ENCODE peak calls at places on chromosomes 2 and 18, in five cellular contexts. R is IMR-90; T is fibroblast of lung; J is NB4; K is CD8-positive, alpha-beta T cell. L is an unnamed sample.

GRCh38 chr2:217484046-217484445 is 518.7 kb downstream of the TNS1 start:
- DNase-seq in R (no peak), J (no peak), K (no peak), T (no peak), L (no peak)

GRCh38 chr2:203170502-203170901 is 68.3 kb upstream of the CYP20A1 start:
- DNase-seq in T (no peak), R (no peak), K (no peak), J (no peak), L (no peak)

GRCh38 chr2:128585706-128586105 is 267.0 kb upstream of the HS6ST1 start:
- DNase-seq in T (peak), R (peak), J (no peak), K (no peak), L (no peak)

GRCh38 chr2:215680605-215681598 is 245.0 kb upstream of the FN1 start:
- DNase-seq in R (peak), T (peak), J (peak), K (no peak), L (no peak)

GRCh38 chr2:203811491-203812221 is 55.9 kb upstream of the CTLA4 start:
- DNase-seq in R (peak), T (peak), K (peak), J (peak), L (no peak)

GRCh38 chr2:177393381-177393780 is 808 bp downstream of the AGPS start:
- DNase-seq in J (peak), T (no peak), R (no peak), K (no peak), L (no peak)

GRCh38 chr2:36589230-36589630 is 8.7 kb downstream of the FEZ2 start:
- DNase-seq in T (no peak), R (no peak), J (no peak), K (no peak), L (no peak)

GRCh38 chr18:11849279-11849678 is 1.9 kb upstream of the CHMP1B start:
- DNase-seq in J (no peak), R (no peak), T (no peak), K (no peak), L (no peak)

GRCh38 chr2:151783133-151783520 is 45.1 kb downstream of the ARL5A start:
- DNase-seq in T (no peak), K (no peak), J (no peak), R (no peak), L (no peak)

GRCh38 chr18:43271593-43272432 is 5.5 kb downstream of the SYT4 start:
- DNase-seq in T (peak), K (no peak), R (peak), J (peak), L (peak)

GRCh38 chr2:63755216-63755615 is 86.5 kb upstream of the UGP2 start:
- DNase-seq in R (peak), J (no peak), K (no peak), T (peak), L (no peak)

GRCh38 chr2:135948642-135949355 is 36.6 kb downstream of the DARS1 start:
- DNase-seq in J (no peak), T (peak), K (no peak), R (peak), L (no peak)

GRCh38 chr2:3643371-3644245 is 14.4 kb upstream of the ALLC start:
- DNase-seq in K (no peak), J (no peak), T (no peak), R (no peak), L (no peak)

GRCh38 chr2:28326873-28327495 is 65.7 kb upstream of the FOSL2 start:
- DNase-seq in R (peak), K (no peak), T (peak), J (no peak), L (no peak)

GRCh38 chr2:22934789-22935188 is 450.2 kb upstream of the KLHL29 start:
- DNase-seq in T (no peak), K (no peak), R (no peak), J (no peak), L (no peak)
- TF ChIP-seq CTCF in T (no peak), K (no peak), R (no peak), J (no peak), L (no peak)

DNA sequence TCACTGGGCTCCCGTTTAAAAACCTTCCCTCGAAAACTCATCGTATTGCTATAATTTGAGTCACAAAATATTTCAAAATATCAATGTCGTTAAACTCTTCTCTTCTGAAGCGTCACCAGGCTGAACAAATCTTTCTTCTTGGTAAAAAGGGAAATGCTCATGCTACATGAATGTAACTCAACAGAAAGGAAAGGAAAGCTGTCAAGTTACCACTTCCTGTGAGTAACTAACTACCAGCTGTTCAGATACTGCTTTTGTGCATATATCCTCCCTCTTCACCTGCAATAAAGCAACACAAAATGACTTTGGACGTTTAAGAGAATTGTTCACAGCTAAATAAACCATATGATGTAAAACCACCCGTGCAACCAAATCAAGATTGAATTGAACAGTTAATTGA is 95.4 kb downstream of the DOCK10 start:
- DNase-seq in J (peak), K (no peak), T (peak), R (peak), L (no peak)
- TF ChIP-seq CTCF in J (no peak), K (no peak), T (no peak), R (no peak), L (no peak)

GRCh38 chr2:241267249-241268067 is 48.0 kb downstream of the HDLBP start:
- DNase-seq in J (no peak), K (no peak), T (no peak), R (no peak), L (no peak)
- TF ChIP-seq CTCF in J (no peak), K (no peak), T (no peak), R (no peak), L (no peak)

GRCh38 chr2:235936493-235936892 is 231.7 kb downstream of the GBX2 start:
- DNase-seq in T (no peak), J (peak), R (no peak), K (no peak), L (peak)
- TF ChIP-seq CTCF in T (peak), J (peak), R (peak), K (no peak), L (peak)

DNA sequence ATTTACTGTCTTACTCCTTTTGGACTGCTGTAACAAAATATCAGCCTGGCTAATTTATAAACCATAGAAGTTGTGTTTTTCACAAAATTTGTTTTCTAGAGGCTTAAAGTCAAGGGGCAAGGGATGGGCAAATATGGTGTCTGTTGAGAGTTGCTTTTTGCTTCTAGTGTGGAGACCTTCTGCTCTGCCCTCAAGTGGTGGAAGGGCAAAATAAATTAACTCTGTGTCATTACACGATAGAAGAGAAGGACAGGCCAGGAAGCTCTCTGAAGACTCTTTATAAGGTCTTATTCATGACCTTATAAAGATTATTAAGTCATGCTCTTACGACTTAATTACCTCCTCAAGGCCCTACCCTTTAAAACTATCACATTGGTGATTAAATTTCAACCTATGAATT is 181.2 kb upstream of the LRATD1 start:
- DNase-seq in T (no peak), K (no peak), R (no peak), J (peak), L (no peak)
- TF ChIP-seq CTCF in T (no peak), K (no peak), R (no peak), J (no peak), L (no peak)

GRCh38 chr2:237939251-237939650 is 27.6 kb upstream of the UBE2F start:
- DNase-seq in J (no peak), T (peak), K (no peak), R (peak), L (no peak)

GRCh38 chr2:237931205-237931721 is 35.6 kb upstream of the UBE2F start:
- DNase-seq in R (peak), T (peak), K (no peak), J (peak), L (no peak)

GRCh38 chr2:237932731-237933131 is 34.1 kb upstream of the UBE2F start:
- DNase-seq in R (peak), J (no peak), T (peak), K (no peak), L (no peak)

GRCh38 chr2:237934186-237934585 is 32.6 kb upstream of the UBE2F start:
- DNase-seq in K (no peak), R (no peak), J (no peak), T (no peak), L (no peak)

DNA sequence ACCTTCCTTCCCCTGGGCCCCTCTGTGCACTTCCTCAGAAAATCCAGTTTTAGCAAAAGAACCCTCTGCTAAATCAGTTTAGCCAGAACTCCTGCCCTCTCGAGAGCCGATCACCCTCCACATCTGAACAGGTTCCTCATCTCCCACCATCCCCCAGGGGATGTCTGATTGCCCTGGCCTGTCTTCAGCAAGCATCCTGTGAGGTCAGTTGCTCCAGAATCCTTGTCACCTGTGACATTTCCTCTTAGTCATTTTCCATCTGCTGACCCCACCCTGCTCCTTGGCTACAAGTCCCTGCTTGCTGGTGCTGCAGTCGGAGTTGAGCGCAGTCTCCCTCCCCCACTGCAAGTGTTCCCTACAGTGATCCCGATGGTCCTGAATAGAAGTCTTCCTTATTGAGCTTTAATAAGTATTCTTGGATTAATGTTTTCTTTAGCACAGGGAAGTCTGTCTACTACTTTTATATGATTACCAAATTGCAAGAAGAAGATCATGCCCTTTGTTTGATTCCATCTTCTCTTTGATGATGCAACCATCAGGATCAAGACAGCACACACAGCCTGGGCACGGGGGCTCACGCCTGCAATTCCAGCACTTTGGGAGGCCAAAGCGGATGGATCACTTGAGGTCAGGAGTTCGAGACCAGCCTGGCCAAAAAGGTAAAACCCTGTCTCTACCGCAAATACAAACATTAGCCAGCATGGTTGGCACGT is 30.9 kb upstream of the UBE2F start:
- DNase-seq in T (peak), J (peak), R (peak), K (no peak), L (no peak)
- TF ChIP-seq CTCF in T (no peak), J (no peak), R (no peak), K (no peak), L (no peak)

GRCh38 chr2:209940923-209941322 is 61.5 kb upstream of the RPE start:
- DNase-seq in T (peak), R (no peak), K (no peak), J (no peak), L (no peak)

GRCh38 chr2:209933499-209934458 is 68.7 kb upstream of the RPE start:
- DNase-seq in K (no peak), T (peak), R (peak), J (no peak), L (no peak)

GRCh38 chr2:209938906-209939305 is 63.5 kb upstream of the RPE start:
- DNase-seq in R (no peak), K (no peak), T (no peak), J (no peak), L (no peak)

GRCh38 chr2:209937893-209938292 is 64.5 kb upstream of the RPE start:
- DNase-seq in R (no peak), J (no peak), T (peak), K (no peak), L (no peak)

GRCh38 chr2:209936106-209936663 is 66.3 kb upstream of the RPE start:
- DNase-seq in J (peak), T (peak), K (no peak), R (no peak), L (no peak)
- TF ChIP-seq CTCF in J (peak), T (peak), K (no peak), R (peak), L (no peak)

GRCh38 chr2:226873051-226873620 is 37.3 kb downstream of the RHBDD1 start:
- DNase-seq in R (peak), T (peak), J (peak), K (no peak), L (no peak)
- TF ChIP-seq CTCF in R (peak), T (no peak), J (no peak), K (no peak), L (no peak)

DNA sequence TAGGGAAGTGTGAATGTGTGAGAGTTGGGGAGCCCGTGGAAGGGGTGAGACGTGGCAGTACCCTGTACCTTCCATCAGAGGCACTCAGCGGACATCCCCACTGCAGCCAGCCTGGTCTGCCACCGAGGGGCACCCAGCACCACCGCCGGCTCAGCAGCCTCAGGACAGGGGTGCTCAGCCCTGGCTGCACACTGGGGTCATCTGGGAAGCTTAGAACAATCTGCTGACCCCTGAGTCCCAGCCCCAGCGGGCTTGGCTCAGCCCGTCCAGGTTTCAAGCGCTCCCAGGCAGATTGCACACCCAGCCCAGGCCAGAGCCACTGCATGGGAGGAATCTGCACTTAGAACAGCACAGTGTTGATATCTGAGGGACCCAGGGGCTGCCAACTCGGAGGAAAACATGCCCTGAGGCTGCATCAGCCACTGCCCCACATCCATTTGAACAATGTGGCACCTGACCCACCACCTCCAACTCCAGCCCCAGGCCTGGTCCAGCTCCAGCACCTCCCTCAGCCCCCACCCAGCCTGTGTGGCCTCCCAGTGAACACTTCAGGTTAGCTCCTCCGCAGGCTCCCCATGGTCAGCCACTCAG is 147.1 kb upstream of the OTOS start:
- DNase-seq in J (no peak), K (no peak), T (no peak), R (no peak), L (no peak)
- TF ChIP-seq CTCF in J (no peak), K (no peak), T (no peak), R (no peak), L (no peak)

DNA sequence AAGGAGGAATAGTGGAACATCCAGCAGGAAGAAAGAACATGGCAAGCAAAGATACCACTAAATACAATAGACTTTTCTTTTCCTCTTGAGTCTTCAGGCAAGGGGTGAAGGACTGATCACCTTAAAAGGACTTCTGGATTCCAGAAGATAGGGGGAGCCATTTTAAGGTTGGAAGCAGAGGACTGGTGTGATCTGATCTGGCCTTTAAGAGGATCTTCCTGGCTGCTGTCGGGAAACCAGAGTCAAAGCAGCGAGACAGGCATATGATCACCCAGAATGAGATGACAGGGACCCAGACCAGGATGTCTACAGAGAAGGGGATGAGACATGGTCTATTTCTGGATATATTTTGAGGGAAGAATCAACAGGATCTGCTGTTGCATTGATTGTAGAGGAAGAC is 558.0 kb downstream of the STK39 start:
- DNase-seq in R (no peak), K (no peak), J (peak), T (no peak), L (no peak)
- TF ChIP-seq CTCF in R (no peak), K (no peak), J (no peak), T (no peak), L (peak)

L was measured in endothelial cell.